ENCODE peak calls at places on chromosomes 7 and 10, in five cellular contexts. W is right cardiac atrium; I is activated naive CD4-positive, alpha-beta T cell treated with anti-CD3 and anti-CD28 coated beads, Interleukin-2, amount 50 U/mL, for 72 hours; Z is naive thymus-derived CD8-positive, alpha-beta T cell; C is heart left ventricle. M is an unnamed sample.
A peak's percentile ranks its signal among the peaks of the same experiment; 100 is the strongest.

GRCh38 chr7:19294629-19295028 is 149.4 kb upstream of the FERD3L start:
- ATAC-seq in C (no peak), Z (no peak), W (no peak), I (no peak), M (no peak)

GRCh38 chr7:45710271-45711160 is 136.3 kb downstream of the ADCY1 start:
- ATAC-seq in C (no peak), I (peak; percentile 40), Z (no peak), W (no peak), M (no peak)

GRCh38 chr10:130648807-130649206 is 512.6 kb downstream of the GLRX3 start:
- ATAC-seq in W (no peak), Z (no peak), C (no peak), I (no peak), M (no peak)

GRCh38 chr10:101858723-101859500 is 15.3 kb upstream of the KCNIP2 start:
- ATAC-seq in W (peak; percentile 50), C (peak; percentile 35), I (no peak), Z (no peak), M (peak; percentile 50)

GRCh38 chr7:140696024-140696678 is 357 bp upstream of the NDUFB2 start:
- ATAC-seq in C (peak; percentile 97), W (peak; percentile 98), Z (peak; percentile 28), I (no peak), M (no peak)

GRCh38 chr7:105219771-105220160 is 169.0 kb downstream of the SRPK2 start:
- ATAC-seq in I (no peak), W (no peak), C (no peak), Z (no peak), M (no peak)

GRCh38 chr10:688621-689426 is 644 bp downstream of the DIP2C start:
- ATAC-seq in Z (no peak), W (peak; percentile 52), C (peak; percentile 53), I (no peak), M (no peak)

GRCh38 chr10:49609283-49610014 is 661 bp upstream of the SLC18A3 start:
- ATAC-seq in I (no peak), C (no peak), W (no peak), Z (no peak), M (no peak)

GRCh38 chr10:43042503-43043341 is 34.1 kb upstream of the RET start:
- ATAC-seq in I (no peak), C (no peak), Z (no peak), W (no peak), M (no peak)

GRCh38 chr10:122279725-122280141 is 8.6 kb downstream of the BTBD16 start:
- ATAC-seq in I (no peak), Z (no peak), C (peak; percentile 75), W (peak; percentile 21), M (no peak)

GRCh38 chr7:12623885-12624498 is 53.5 kb downstream of the SCIN start:
- ATAC-seq in I (no peak), W (no peak), C (no peak), Z (no peak), M (no peak)

GRCh38 chr10:49744924-49745605 is 17.1 kb downstream of the OGDHL start:
- ATAC-seq in W (no peak), Z (no peak), C (no peak), I (no peak), M (no peak)

GRCh38 chr10:3125527-3126170 is 46.9 kb downstream of the PITRM1 start:
- ATAC-seq in Z (no peak), W (no peak), I (no peak), C (no peak), M (peak; percentile 14)

GRCh38 chr10:69558559-69558958 is 14.7 kb downstream of the NEUROG3 start:
- ATAC-seq in Z (peak; percentile 74), C (no peak), W (no peak), I (peak; percentile 67), M (peak; percentile 32)

GRCh38 chr10:12091420-12091819 is 22.7 kb downstream of the DHTKD1 start:
- ATAC-seq in W (no peak), I (no peak), Z (no peak), C (no peak), M (no peak)

GRCh38 chr7:50653116-50653854 is 88.1 kb upstream of the DDC start:
- ATAC-seq in Z (peak; percentile 38), C (peak; percentile 75), W (peak; percentile 87), I (no peak), M (no peak)

GRCh38 chr10:114851336-114851735 is 29.8 kb downstream of the FHIP2A start:
- ATAC-seq in C (no peak), Z (no peak), I (no peak), W (no peak), M (no peak)

GRCh38 chr7:155766386-155766785 is 45.9 kb downstream of the SHH start:
- ATAC-seq in I (no peak), W (no peak), C (no peak), Z (no peak), M (no peak)

GRCh38 chr7:126973066-126973465 is 279.7 kb downstream of the GRM8 start:
- ATAC-seq in C (no peak), W (no peak), I (no peak), Z (no peak), M (no peak)

GRCh38 chr7:105759670-105760548 is 116.5 kb downstream of the ATXN7L1 start:
- ATAC-seq in C (peak; percentile 79), W (peak; percentile 61), I (peak; percentile 13), Z (peak; percentile 9), M (no peak)

GRCh38 chr7:158006841-158007696 is 580.6 kb downstream of the PTPRN2 start:
- ATAC-seq in I (no peak), Z (no peak), W (no peak), C (no peak), M (no peak)

GRCh38 chr7:18317956-18318355 is 177.6 kb upstream of the HDAC9 start:
- ATAC-seq in Z (no peak), C (no peak), I (no peak), W (no peak), M (no peak)

GRCh38 chr10:68077026-68077425 is 1.9 kb upstream of the HERC4 start:
- ATAC-seq in Z (no peak), C (no peak), W (no peak), I (no peak), M (no peak)

GRCh38 chr10:88332526-88333265 is 250.4 kb downstream of the RNLS start:
- ATAC-seq in W (no peak), I (no peak), Z (no peak), C (no peak), M (peak; percentile 67)

GRCh38 chr10:49254556-49255318 is 44.2 kb upstream of the C10orf71 start:
- ATAC-seq in Z (peak; percentile 85), C (no peak), W (peak; percentile 16), I (no peak), M (peak; percentile 78)

GRCh38 chr7:40717242-40717641 is 582.4 kb downstream of the SUGCT start:
- ATAC-seq in I (peak; percentile 87), Z (no peak), W (peak; percentile 95), C (peak; percentile 93), M (peak; percentile 70)

GRCh38 chr7:106022193-106022821 is 59.2 kb downstream of the CDHR3 start:
- ATAC-seq in C (no peak), Z (peak; percentile 86), I (peak; percentile 87), W (no peak), M (peak; percentile 77)

GRCh38 chr7:29319719-29320521 is 125.3 kb downstream of the CHN2 start:
- ATAC-seq in Z (no peak), W (peak; percentile 64), C (peak; percentile 49), I (no peak), M (peak; percentile 92)

GRCh38 chr7:13910805-13911551 is 78.5 kb downstream of the ETV1 start:
- ATAC-seq in Z (peak; percentile 45), C (no peak), W (no peak), I (no peak), M (no peak)

GRCh38 chr10:73039635-73040034 is 57.0 kb downstream of the P4HA1 start:
- ATAC-seq in W (peak; percentile 54), I (no peak), C (peak; percentile 78), Z (no peak), M (no peak)

GRCh38 chr10:92545556-92545955 is 28.3 kb downstream of the IDE start:
- ATAC-seq in W (no peak), C (no peak), Z (no peak), I (no peak), M (no peak)

GRCh38 chr7:36961097-36961496 is 236.8 kb upstream of the AOAH start:
- ATAC-seq in C (no peak), W (no peak), Z (no peak), I (no peak), M (no peak)

GRCh38 chr10:7908541-7909210 is 90.4 kb downstream of the TAF3 start:
- ATAC-seq in C (no peak), Z (no peak), I (no peak), W (no peak), M (no peak)

M was measured in stimulated activated memory B cell treated with anti-CD40 and anti-IgM and Interleukin-4, amounts not matched to agents 10 μg/mL and 1 μg/mL and 100 μg/mL, for 72 hours.